ENCODE peak calls at places on chromosomes 13 and 19, in nine cellular contexts. L is right lobe of liver, N is K562, W is brain microvascular endothelial cell, C is fibroblast of pulmonary artery, M is progenitor cell of endocrine pancreas, O is transverse colon, G is fibroblast of villous mesenchyme, U is left lung. X is an unnamed sample.

GRCh38 chr19:8363803-8364771 is at the start of gene ANGPTL4:
- DNase-seq in N (peak; percentile 63), W (peak; percentile 74), U (no peak), O (peak; percentile 78), C (peak; percentile 88), G (peak; percentile 91), M (peak; percentile 23), L (peak; percentile 89), X (no peak)

GRCh38 chr13:74683411-74683810 is 549.2 kb upstream of the KLF12 start:
- DNase-seq in L (no peak), O (no peak), C (peak; percentile 22), M (no peak), W (no peak), N (no peak), U (no peak), G (peak; percentile 6), X (no peak)

GRCh38 chr19:6062274-6062673 is 48.0 kb downstream of the RFX2 start:
- DNase-seq in L (peak; percentile 47), O (peak; percentile 57), W (no peak), N (peak; percentile 33), C (peak; percentile 40), G (peak; percentile 61), M (no peak), U (peak; percentile 79), X (no peak)

GRCh38 chr19:16605552-16605951 is 22.5 kb downstream of the MED26 start:
- DNase-seq in O (no peak), C (no peak), U (no peak), W (no peak), M (no peak), L (no peak), N (no peak), G (no peak), X (no peak)

GRCh38 chr19:17125728-17126677 is 50.4 kb downstream of the MYO9B start:
- DNase-seq in G (peak; percentile 52), L (peak; percentile 57), W (peak; percentile 63), M (no peak), U (peak; percentile 84), O (peak; percentile 68), C (peak; percentile 46), N (no peak), X (peak; percentile 51)

GRCh38 chr13:51924756-51925544 is 63.2 kb downstream of the CCDC70 start:
- DNase-seq in W (no peak), C (no peak), N (no peak), G (no peak), M (no peak), L (no peak), O (no peak), U (no peak), X (no peak)

GRCh38 chr13:34156841-34157365 is 339.0 kb downstream of the RFC3 start:
- DNase-seq in N (peak; percentile 1), L (no peak), M (peak; percentile 19), G (peak; percentile 94), U (peak; percentile 82), O (peak; percentile 80), W (peak; percentile 94), C (peak; percentile 95), X (no peak)

GRCh38 chr13:33577037-33577436 is 240.9 kb upstream of the RFC3 start:
- DNase-seq in W (no peak), O (no peak), M (no peak), G (peak; percentile 12), L (no peak), N (no peak), C (peak; percentile 58), U (no peak), X (no peak)

GRCh38 chr13:24618219-24618955 is 61.8 kb upstream of the ATP12A start:
- DNase-seq in C (no peak), L (no peak), N (no peak), U (no peak), O (peak; percentile 41), G (no peak), W (no peak), M (no peak), X (no peak)

GRCh38 chr19:13022111-13022858 is 27.0 kb downstream of the NFIX start:
- DNase-seq in N (no peak), M (no peak), W (peak; percentile 22), L (no peak), U (no peak), G (peak; percentile 70), O (no peak), C (no peak), X (no peak)

GRCh38 chr19:54341295-54341694 is 2.3 kb upstream of the LILRA4 start:
- DNase-seq in W (no peak), O (no peak), M (no peak), U (no peak), G (no peak), N (peak; percentile 14), C (no peak), L (no peak), X (no peak)

GRCh38 chr13:37679043-37679442 is 80.5 kb upstream of the POSTN start:
- DNase-seq in W (no peak), M (no peak), G (no peak), U (no peak), N (no peak), O (no peak), L (no peak), C (no peak), X (no peak)
- TF ChIP-seq CTCF in W (peak; percentile 54), M (peak; percentile 38), G (peak; percentile 15), U (no peak), N (no peak), O (no peak), L (peak; percentile 12), C (peak; percentile 34), X (no peak)

GRCh38 chr19:15141143-15141542 is 33.9 kb downstream of the SYDE1 start:
- DNase-seq in M (no peak), C (no peak), O (no peak), N (no peak), G (no peak), L (no peak), W (no peak), U (no peak), X (no peak)

GRCh38 chr19:15137777-15138176 is 30.6 kb downstream of the SYDE1 start:
- DNase-seq in O (no peak), G (no peak), M (no peak), N (no peak), W (no peak), C (no peak), L (no peak), U (no peak), X (no peak)

GRCh38 chr19:15138427-15138826 is 31.2 kb downstream of the SYDE1 start:
- DNase-seq in C (no peak), U (no peak), G (peak; percentile 30), M (no peak), O (no peak), W (no peak), N (no peak), L (no peak), X (no peak)

GRCh38 chr19:15144046-15144646 is 36.9 kb downstream of the SYDE1 start:
- DNase-seq in G (no peak), L (no peak), M (no peak), U (no peak), W (no peak), O (no peak), C (peak; percentile 49), N (no peak), X (no peak)

GRCh38 chr19:15142313-15142712 is 35.1 kb downstream of the SYDE1 start:
- DNase-seq in C (no peak), G (no peak), O (no peak), N (no peak), L (no peak), M (no peak), W (no peak), U (no peak), X (no peak)
- TF ChIP-seq CTCF in C (no peak), G (no peak), O (no peak), N (no peak), L (no peak), M (no peak), W (no peak), U (no peak), X (no peak)

GRCh38 chr13:30743319-30744055 is 8.1 kb downstream of the ALOX5AP start:
- DNase-seq in O (peak; percentile 37), W (peak; percentile 99), M (no peak), N (no peak), C (peak; percentile 98), U (no peak), L (no peak), G (peak; percentile 99), X (no peak)
- TF ChIP-seq CTCF in O (no peak), W (no peak), M (no peak), N (no peak), C (no peak), U (no peak), L (no peak), G (no peak), X (no peak)

DNA sequence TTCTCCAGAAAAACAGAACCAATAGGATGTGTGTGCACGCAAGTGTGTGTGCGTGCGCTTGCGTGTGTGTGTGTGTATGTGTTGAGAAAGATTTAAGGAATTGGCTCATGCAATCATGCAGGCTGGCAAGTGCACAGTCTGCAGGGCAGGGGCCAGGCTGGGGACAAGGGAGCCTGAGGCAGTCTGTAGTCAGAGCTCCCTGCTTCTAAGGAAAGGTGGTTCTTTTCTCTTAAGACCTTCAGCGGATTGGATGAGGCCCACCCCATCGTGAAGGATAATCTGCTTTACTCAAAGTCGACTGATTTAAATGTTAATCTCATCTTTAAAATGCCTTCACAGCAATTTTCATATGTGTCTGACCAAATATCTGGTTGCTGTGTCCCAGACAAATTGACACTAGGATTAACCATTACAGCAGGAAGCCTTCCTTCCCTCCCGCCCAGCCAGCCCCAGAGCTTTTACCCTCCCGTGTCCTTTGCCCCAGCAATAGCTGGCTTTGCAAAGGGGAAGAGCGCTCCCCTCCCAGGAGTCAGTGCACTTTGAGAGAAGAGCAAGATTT is 15.0 kb upstream of the NAXD start:
- DNase-seq in N (no peak), C (no peak), O (peak; percentile 41), G (no peak), M (no peak), U (no peak), W (no peak), L (no peak), X (no peak)
- TF ChIP-seq CTCF in N (no peak), C (no peak), O (no peak), G (no peak), M (no peak), U (no peak), W (no peak), L (no peak), X (no peak)

X was measured in activated B cell treated with CpG ODN at 0.5 μM for 24 hours.